ENCODE peak calls at places on chromosomes 5 and 9, in seven cellular contexts. E, D, Q, X, J, V and A are unnamed samples.
A peak's percentile ranks its signal among the peaks of the same experiment; 100 is the strongest.

GRCh38 chr9:101226161-101226560 is 158.6 kb downstream of the BAAT start:
- DNase-seq in E (no peak), D (no peak), J (no peak), X (no peak), Q (no peak), V (no peak), A (no peak)

GRCh38 chr9:135225619-135226228 is 138.3 kb downstream of the OLFM1 start:
- DNase-seq in V (no peak), D (no peak), Q (no peak), E (no peak), J (no peak), X (no peak), A (no peak)

GRCh38 chr5:175696139-175696854 is 38.4 kb downstream of the HRH2 start:
- DNase-seq in E (no peak), V (peak; percentile 68), J (peak; percentile 26), Q (peak; percentile 23), D (peak; percentile 90), X (no peak), A (peak; percentile 85)

GRCh38 chr5:121949885-121950284 is 11.9 kb upstream of the SRFBP1 start:
- DNase-seq in J (peak; percentile 70), Q (peak; percentile 30), D (peak; percentile 47), V (no peak), X (peak; percentile 37), E (peak; percentile 60), A (peak; percentile 27)

GRCh38 chr5:77638763-77639451 is 394 bp upstream of the OTP start:
- DNase-seq in X (no peak), V (no peak), E (no peak), D (peak; percentile 92), J (no peak), Q (no peak), A (peak; percentile 94)

GRCh38 chr9:129436751-129437625 is 183.9 kb downstream of the C9orf50 start:
- DNase-seq in D (peak; percentile 53), Q (no peak), E (peak; percentile 57), X (peak; percentile 51), J (peak; percentile 72), V (no peak), A (no peak)

GRCh38 chr5:140106805-140107311 is 7.1 kb upstream of the PURA start:
- DNase-seq in D (no peak), V (no peak), X (no peak), J (no peak), Q (no peak), E (no peak), A (no peak)

GRCh38 chr5:135740475-135740874 is 94.0 kb upstream of the SLC25A48 start:
- DNase-seq in J (no peak), V (no peak), Q (no peak), X (no peak), E (no peak), D (no peak), A (peak; percentile 12)

GRCh38 chr5:119077444-119077843 is 6.6 kb downstream of the DMXL1 start:
- DNase-seq in D (no peak), J (no peak), X (no peak), V (no peak), E (no peak), Q (no peak), A (no peak)

GRCh38 chr5:107272954-107273353 is 397.8 kb downstream of the EFNA5 start:
- DNase-seq in D (peak; percentile 68), E (no peak), X (no peak), J (no peak), Q (no peak), V (no peak), A (no peak)

GRCh38 chr5:41686191-41686590 is 175.8 kb upstream of the PLCXD3 start:
- DNase-seq in Q (no peak), E (no peak), J (no peak), X (no peak), V (no peak), D (no peak), A (no peak)

GRCh38 chr9:90611568-90611967 is 31.1 kb downstream of the DIRAS2 start:
- DNase-seq in Q (no peak), J (no peak), X (no peak), D (no peak), V (no peak), E (no peak), A (no peak)

DNA sequence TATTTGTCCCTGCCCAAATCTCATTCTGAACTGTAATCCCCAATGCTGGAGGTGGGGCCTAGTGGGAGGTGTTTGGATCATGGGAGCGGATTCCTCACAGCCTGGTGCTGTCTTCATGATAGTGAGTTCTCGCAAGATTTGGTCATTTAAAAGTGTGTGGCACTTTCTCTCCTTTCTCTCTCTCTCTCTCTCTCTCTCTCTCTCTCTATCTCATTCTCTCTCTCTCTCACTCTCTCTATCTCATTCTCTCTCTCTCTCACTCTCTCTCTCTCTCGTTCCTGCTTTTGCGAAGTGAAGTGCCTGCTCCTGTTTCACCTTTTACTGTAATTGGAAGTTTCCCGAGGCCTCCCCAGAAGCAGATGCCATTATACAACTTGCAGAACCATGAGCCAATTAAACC is 207.3 kb upstream of the NR4A3 start:
- DNase-seq in E (no peak), D (no peak), J (no peak), V (no peak), X (no peak), Q (no peak), A (no peak)
- H2BK5ac ChIP-seq in E (no peak overlapping the region), D (no peak overlapping the region), J (no peak overlapping the region), V (no peak overlapping the region), X (no peak overlapping the region), Q (no peak overlapping the region), A (no peak overlapping the region)

GRCh38 chr5:109231331-109231730 is 178.4 kb downstream of the PJA2 start:
- DNase-seq in D (no peak), J (no peak), E (no peak), Q (no peak), X (no peak), V (no peak), A (no peak)
- H3K18ac ChIP-seq in D (no peak overlapping the region), J (no peak overlapping the region), E (no peak overlapping the region), Q (no peak overlapping the region), X (no peak overlapping the region), V (no peak overlapping the region), A (no peak overlapping the region)

GRCh38 chr9:70488793-70489105 is 74.3 kb upstream of the KLF9 start:
- DNase-seq in J (no peak), D (no peak), E (no peak), Q (no peak), X (no peak), V (no peak), A (no peak)

GRCh38 chr9:70490478-70490877 is 76.0 kb upstream of the KLF9 start:
- DNase-seq in D (no peak), Q (no peak), X (no peak), V (no peak), E (no peak), J (no peak), A (no peak)

GRCh38 chr9:70493046-70493445 is 78.6 kb upstream of the KLF9 start:
- DNase-seq in Q (no peak), E (no peak), D (no peak), V (no peak), X (no peak), J (no peak), A (no peak)

GRCh38 chr9:70494221-70494620 is 79.8 kb upstream of the KLF9 start:
- DNase-seq in D (no peak), Q (no peak), E (no peak), V (no peak), J (no peak), X (no peak), A (no peak)

GRCh38 chr9:70491798-70492736 is 77.6 kb upstream of the KLF9 start:
- DNase-seq in E (no peak), D (no peak), V (no peak), Q (no peak), X (no peak), J (no peak), A (no peak)
- H2BK5ac ChIP-seq in E (no peak overlapping the region), D (no peak overlapping the region), V (no peak overlapping the region), Q (no peak overlapping the region), X (no peak overlapping the region), J (no peak overlapping the region), A (no peak overlapping the region)

DNA sequence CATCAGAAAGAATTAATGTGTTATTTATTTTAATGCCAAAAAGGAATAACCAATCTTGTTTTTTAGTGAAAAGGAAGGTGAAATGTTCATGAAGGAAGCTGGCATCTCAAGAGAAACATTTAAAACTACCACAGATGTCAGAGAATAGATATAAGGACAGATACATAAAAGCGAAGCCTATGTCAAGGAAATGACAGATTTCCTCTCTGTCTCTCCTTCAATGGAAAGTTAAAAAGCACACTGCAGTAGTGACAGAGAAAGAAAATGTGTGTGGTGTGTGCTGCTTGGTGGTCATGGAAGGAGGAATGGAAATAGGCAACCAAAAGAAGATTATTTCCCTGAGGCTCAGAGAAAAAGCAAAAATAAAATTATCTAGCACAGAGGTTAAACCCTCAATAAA is 9.2 kb downstream of the WNT8A start:
- DNase-seq in X (no peak), D (no peak), V (no peak), J (no peak), Q (no peak), E (no peak), A (no peak)
- H3K18ac ChIP-seq in X (no peak overlapping the region), D (no peak overlapping the region), V (no peak overlapping the region), J (no peak overlapping the region), Q (no peak overlapping the region), E (no peak overlapping the region), A (no peak overlapping the region)